ENCODE peak calls at places on chromosomes 1 and 21, in four cellular contexts. W is cardiac muscle cell; S is heart left ventricle; U is activated CD8-positive, alpha-beta T cell treated with anti-CD3 and anti-CD28 coated beads for 36 hours. E is an unnamed sample.

GRCh38 chr1:9244501-9245229 is 10.1 kb downstream of the H6PD start:
- DNase-seq in W (peak; percentile 66), S (no peak), U (no peak), E (no peak)

GRCh38 chr1:229117664-229118300 is 153.1 kb upstream of the RAB4A start:
- DNase-seq in W (peak; percentile 32), S (peak; percentile 38), U (no peak), E (no peak)

GRCh38 chr1:220956861-220957605 is 77.8 kb downstream of the HLX start:
- DNase-seq in W (peak; percentile 88), S (no peak), U (no peak), E (no peak)

GRCh38 chr1:236608930-236609726 is 4.8 kb upstream of the HEATR1 start:
- DNase-seq in W (peak; percentile 86), S (peak; percentile 44), U (peak; percentile 15), E (peak; percentile 53)

GRCh38 chr1:55868026-55868425 is 652.9 kb upstream of the USP24 start:
- DNase-seq in W (peak; percentile 11), S (no peak), U (no peak), E (no peak)

GRCh38 chr1:180165096-180165495 is 10.4 kb downstream of the QSOX1 start:
- DNase-seq in W (no peak), S (no peak), U (no peak), E (no peak)

GRCh38 chr1:107789817-107790609 is 175.0 kb downstream of the VAV3 start:
- DNase-seq in W (no peak), S (no peak), U (no peak), E (no peak)

GRCh38 chr1:16266411-16267118 is 29.6 kb upstream of the CPLANE2 start:
- DNase-seq in W (peak; percentile 81), S (no peak), U (no peak), E (no peak)

GRCh38 chr1:61692155-61692783 is 32.7 kb downstream of the TM2D1 start:
- DNase-seq in W (peak; percentile 35), S (no peak), U (no peak), E (no peak)

GRCh38 chr1:29392486-29393450 is 156.4 kb downstream of the PTPRU start:
- DNase-seq in W (no peak), S (no peak), U (no peak), E (no peak)

GRCh38 chr1:52601519-52601918 is 652 bp upstream of the GPX7 start:
- DNase-seq in W (no peak), S (no peak), U (no peak), E (no peak)

GRCh38 chr1:192153276-192153675 is 5.0 kb upstream of the RGS18 start:
- DNase-seq in W (peak; percentile 36), S (no peak), U (no peak), E (no peak)

GRCh38 chr21:39660596-39660995 is 47.9 kb downstream of the B3GALT5 start:
- DNase-seq in W (peak; percentile 49), S (peak; percentile 67), U (no peak), E (no peak)

GRCh38 chr1:54207287-54207686 is 7.3 kb downstream of the MRPL37 start:
- DNase-seq in W (no peak), S (no peak), U (no peak), E (no peak)

DNA sequence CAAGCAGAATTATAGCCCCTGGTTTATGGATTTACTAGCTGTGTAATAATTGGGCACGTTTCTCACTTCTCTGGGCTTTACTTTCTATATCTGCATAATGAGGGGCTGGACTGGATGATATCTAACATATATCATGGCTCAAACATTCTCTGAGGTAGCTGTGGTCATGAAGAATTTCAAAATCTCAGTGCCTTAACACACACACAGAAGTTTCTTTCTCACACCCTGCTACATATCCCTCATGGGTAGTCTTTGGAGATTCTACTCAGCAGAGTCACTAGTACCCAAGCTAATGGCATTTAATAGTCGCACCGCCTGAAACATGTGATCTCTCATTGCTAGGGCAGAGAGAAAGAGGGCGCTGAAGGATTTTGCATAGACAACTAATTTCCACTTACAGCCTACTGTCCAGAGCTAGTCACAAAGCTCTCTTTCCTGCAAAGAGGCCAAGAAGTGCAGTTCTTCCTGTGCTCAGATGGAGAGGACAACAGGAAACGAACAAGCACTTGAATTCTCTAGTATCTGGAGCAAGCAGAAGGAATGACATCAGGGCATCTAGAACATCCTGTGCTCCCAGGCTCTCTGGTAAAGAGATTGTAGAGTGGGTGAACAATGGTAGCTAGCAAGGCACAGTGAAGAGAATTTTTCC is 183.5 kb upstream of the PTBP2 start:
- DNase-seq in W (peak; percentile 92), S (peak; percentile 24), U (no peak), E (no peak)
- TF ChIP-seq CTCF in W (peak; percentile 38), S (peak; percentile 65), U (no peak), E (no peak)

GRCh38 chr1:235073331-235073967 is 55.2 kb downstream of the TOMM20 start:
- DNase-seq in W (no peak), S (no peak), U (no peak), E (no peak)
- TF ChIP-seq CTCF in W (no peak), S (no peak), U (no peak), E (no peak)

GRCh38 chr1:119448112-119448511 is 33.2 kb downstream of the HSD3B2 start:
- DNase-seq in W (no peak), S (no peak), U (no peak), E (no peak)
- TF ChIP-seq CTCF in W (peak; percentile 21), S (no peak), U (no peak), E (no peak)

GRCh38 chr1:185578293-185578692 is 155.9 kb upstream of the HMCN1 start:
- DNase-seq in W (no peak), S (no peak), U (no peak), E (no peak)

GRCh38 chr1:185585770-185586169 is 148.4 kb upstream of the HMCN1 start:
- DNase-seq in W (no peak), S (no peak), U (no peak), E (no peak)

GRCh38 chr1:185581020-185581419 is 153.2 kb upstream of the HMCN1 start:
- DNase-seq in W (no peak), S (no peak), U (no peak), E (no peak)

DNA sequence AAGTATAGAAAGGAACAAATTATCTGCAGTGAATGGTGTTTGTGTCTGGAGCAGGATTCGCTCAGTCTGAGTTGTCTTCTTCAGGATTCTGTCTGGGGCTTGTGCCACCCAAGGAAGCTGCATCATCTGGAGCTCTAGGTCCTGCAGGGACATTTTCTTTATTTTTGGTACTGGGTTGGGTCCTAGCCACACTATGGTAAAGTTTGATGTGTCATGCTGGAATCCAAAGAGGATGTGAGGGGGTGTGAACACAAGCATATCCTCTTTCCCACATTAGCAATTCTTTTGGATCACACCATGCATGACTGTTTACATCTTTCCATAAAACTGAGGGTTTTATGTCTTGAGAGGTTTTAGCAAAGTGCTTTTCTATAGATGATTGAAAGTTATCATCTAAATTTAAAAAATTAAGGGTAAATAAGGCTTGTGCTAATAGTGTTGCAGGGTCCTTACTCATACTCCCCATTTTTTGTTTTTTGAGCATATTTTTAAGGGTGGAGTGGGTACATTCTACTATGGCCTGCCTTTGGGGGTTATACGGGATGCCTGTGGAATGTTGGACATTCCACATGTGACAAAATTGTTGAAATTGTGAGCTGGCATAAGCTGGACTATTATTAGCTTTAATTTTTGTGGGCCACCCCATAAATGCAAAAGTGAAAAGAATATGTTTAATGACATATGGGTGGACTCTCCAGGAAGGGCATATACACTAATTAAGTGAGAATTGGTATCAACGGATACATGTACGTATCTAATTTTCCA is 152.0 kb upstream of the HMCN1 start:
- DNase-seq in W (no peak), S (no peak), U (no peak), E (no peak)
- TF ChIP-seq CTCF in W (no peak), S (no peak), U (no peak), E (no peak)

E was measured in progenitor cell of endocrine pancreas.